ENCODE peak calls at places on chromosomes 13 and 19, in six cellular contexts. N is right lobe of liver, I is breast epithelium, V is endothelial cell of umbilical vein, Z is tibial nerve, C is testis. J is an unnamed sample.

GRCh38 chr13:109773276-109773675 is 13.1 kb downstream of the IRS2 start:
- DNase-seq in N (no peak), I (no peak), V (no peak), Z (no peak), C (peak), J (no peak)

GRCh38 chr19:35784401-35785086 is 9.2 kb downstream of the ARHGAP33 start:
- DNase-seq in N (no peak), I (no peak), V (no peak), Z (no peak), C (no peak), J (no peak)

GRCh38 chr13:83423361-83423760 is 458.9 kb downstream of the SLITRK1 start:
- DNase-seq in N (no peak), I (no peak), V (no peak), Z (no peak), C (no peak), J (no peak)

GRCh38 chr13:109672545-109672944 is 113.8 kb downstream of the IRS2 start:
- DNase-seq in N (no peak), I (no peak), V (no peak), Z (no peak), C (no peak), J (no peak)

GRCh38 chr19:15180451-15181390 is 20.1 kb downstream of the NOTCH3 start:
- DNase-seq in N (no peak), I (no peak), V (no peak), Z (no peak), C (peak), J (no peak)

GRCh38 chr19:2865334-2866221 is 1.6 kb upstream of the ZNF556 start:
- DNase-seq in N (no peak), I (no peak), V (no peak), Z (no peak), C (no peak), J (no peak)

GRCh38 chr19:41796362-41796761 is at the start of gene CEACAM3:
- DNase-seq in N (no peak), I (no peak), V (no peak), Z (no peak), C (no peak), J (no peak)

GRCh38 chr13:59533561-59534337 is 630.0 kb downstream of the DIAPH3 start:
- DNase-seq in N (no peak), I (no peak), V (peak), Z (no peak), C (no peak), J (no peak)

GRCh38 chr13:22936228-22936627 is 244.6 kb upstream of the SGCG start:
- DNase-seq in N (no peak), I (no peak), V (no peak), Z (no peak), C (no peak), J (no peak)

GRCh38 chr19:4866595-4867424 is 657 bp downstream of the PLIN3 start:
- DNase-seq in N (peak), I (peak), V (peak), Z (peak), C (peak), J (no peak)

GRCh38 chr19:10238172-10238783 is 7.1 kb upstream of the S1PR2 start:
- DNase-seq in N (peak), I (no peak), V (no peak), Z (no peak), C (no peak), J (no peak)

GRCh38 chr19:10009269-10009665 is 1.0 kb downstream of the COL5A3 start:
- DNase-seq in N (peak), I (peak), V (peak), Z (peak), C (peak), J (no peak)

GRCh38 chr13:55244991-55245644 is 1895.6 kb upstream of the PRR20A start:
- DNase-seq in N (no peak), I (no peak), V (no peak), Z (no peak), C (no peak), J (no peak)

GRCh38 chr19:13120817-13121216 is 2.8 kb downstream of the NACC1 start:
- DNase-seq in N (no peak), I (no peak), V (no peak), Z (no peak), C (no peak), J (no peak)

GRCh38 chr19:7851623-7852500 is 21.8 kb downstream of the EVI5L start:
- DNase-seq in N (no peak), I (no peak), V (no peak), Z (no peak), C (no peak), J (peak)

GRCh38 chr13:100532090-100532766 is 56.4 kb downstream of the GGACT start:
- DNase-seq in N (no peak), I (no peak), V (no peak), Z (no peak), C (no peak), J (no peak)

GRCh38 chr13:67736646-67737420 is 506.7 kb upstream of the PCDH9 start:
- DNase-seq in N (no peak), I (no peak), V (no peak), Z (no peak), C (peak), J (no peak)

GRCh38 chr13:72726721-72727416 is 560 bp downstream of the MZT1 start:
- DNase-seq in N (peak), I (no peak), V (no peak), Z (no peak), C (peak), J (peak)

GRCh38 chr19:17757125-17757524 is 5.8 kb downstream of the FCHO1 start:
- DNase-seq in N (peak), I (peak), V (peak), Z (no peak), C (peak), J (peak)

GRCh38 chr19:12880551-12881171 is 588 bp downstream of the DNASE2 start:
- DNase-seq in N (no peak), I (no peak), V (no peak), Z (no peak), C (peak), J (peak)

GRCh38 chr19:18588611-18589379 is at the start of gene REX1BD:
- DNase-seq in N (peak), I (peak), V (peak), Z (peak), C (peak), J (peak)

GRCh38 chr13:35469781-35470380 is 6.6 kb downstream of the MAB21L1 start:
- DNase-seq in N (no peak), I (no peak), V (no peak), Z (no peak), C (no peak), J (no peak)

DNA sequence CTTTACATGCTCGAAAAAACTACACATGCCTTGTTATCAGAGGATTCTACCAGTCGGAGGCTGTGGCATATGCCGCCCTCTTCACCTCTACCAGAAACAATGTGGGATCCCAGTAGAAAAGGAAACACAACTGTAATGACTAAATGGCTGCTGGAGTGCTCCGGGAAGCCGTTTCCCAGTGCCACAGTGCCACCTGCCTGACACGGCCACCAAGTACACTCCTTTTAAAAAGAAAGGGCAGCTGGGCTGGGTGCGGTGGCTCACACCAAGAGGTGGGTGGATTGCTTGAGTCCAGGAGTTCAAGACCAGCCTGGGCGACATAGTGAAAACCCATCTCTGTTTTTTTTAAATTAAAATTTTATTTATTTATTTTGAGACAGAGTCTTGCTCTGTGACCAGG is 67.3 kb downstream of the TRPM4 start:
- DNase-seq in N (peak), I (no peak), V (peak), Z (no peak), C (peak), J (no peak)
- TF ChIP-seq CTCF in N (peak), I (no peak), V (peak), Z (no peak), C (peak), J (peak)

GRCh38 chr13:97844151-97844550 is 109.3 kb upstream of the IPO5 start:
- DNase-seq in N (no peak), I (no peak), V (no peak), Z (no peak), C (no peak), J (no peak)
- H3K27ac ChIP-seq in N (no peak), I (no peak), V (no peak), Z (no peak), C (no peak), J (no peak)

GRCh38 chr13:64525687-64526086 is 2704.4 kb downstream of the PCDH9 start:
- DNase-seq in N (no peak), I (no peak), V (no peak), Z (no peak), C (no peak), J (no peak)

GRCh38 chr13:64534302-64534701 is 2695.8 kb downstream of the PCDH9 start:
- DNase-seq in N (no peak), I (no peak), V (no peak), Z (no peak), C (no peak), J (no peak)

GRCh38 chr13:64527561-64527960 is 2702.6 kb downstream of the PCDH9 start:
- DNase-seq in N (no peak), I (no peak), V (no peak), Z (no peak), C (no peak), J (no peak)

GRCh38 chr13:64531400-64531799 is 2698.7 kb downstream of the PCDH9 start:
- DNase-seq in N (no peak), I (no peak), V (no peak), Z (no peak), C (no peak), J (no peak)

DNA sequence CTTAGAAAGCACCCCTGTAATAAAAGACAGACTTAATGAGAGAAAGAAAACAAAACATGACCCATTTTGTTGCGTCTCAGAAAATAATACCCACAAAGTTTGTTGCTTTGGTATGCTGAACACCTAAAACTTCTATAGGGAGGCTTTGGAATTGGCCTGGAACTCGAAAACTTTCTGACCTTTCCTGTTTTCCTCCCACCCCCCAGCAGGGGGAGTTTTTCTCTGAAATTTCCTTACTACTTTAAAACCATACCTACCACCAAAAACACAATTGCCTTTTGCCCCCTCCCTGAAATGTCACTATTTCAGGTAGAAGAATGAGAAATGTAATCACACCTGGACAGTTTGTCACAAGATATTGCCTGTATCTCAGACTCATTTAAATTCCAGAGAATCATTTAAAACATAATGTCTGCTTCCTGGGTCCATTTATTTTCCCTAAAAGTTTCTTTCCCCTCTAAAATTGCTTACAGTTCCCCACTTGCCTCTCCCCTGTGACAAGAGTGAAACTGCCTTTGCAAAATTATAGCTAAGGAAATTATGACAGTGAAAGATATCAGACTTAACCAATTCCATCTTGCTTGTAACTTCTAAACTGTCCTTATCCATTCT is 2700.2 kb downstream of the PCDH9 start:
- DNase-seq in N (no peak), I (no peak), V (no peak), Z (no peak), C (no peak), J (no peak)
- TF ChIP-seq CTCF in N (peak), I (no peak), V (peak), Z (peak), C (peak), J (peak)

GRCh38 chr19:55472463-55472862 is 4.0 kb upstream of the ZNF628 start:
- DNase-seq in N (peak), I (no peak), V (no peak), Z (no peak), C (no peak), J (no peak)

GRCh38 chr19:55473201-55473600 is 3.2 kb upstream of the ZNF628 start:
- DNase-seq in N (peak), I (no peak), V (no peak), Z (no peak), C (no peak), J (no peak)

GRCh38 chr19:55476100-55476775 is at the start of gene ZNF628:
- DNase-seq in N (peak), I (peak), V (peak), Z (peak), C (peak), J (peak)

GRCh38 chr19:55473613-55474012 is 2.8 kb upstream of the ZNF628 start:
- DNase-seq in N (no peak), I (no peak), V (no peak), Z (no peak), C (no peak), J (no peak)

GRCh38 chr19:55474269-55475265 is 1.9 kb upstream of the ZNF628 start:
- DNase-seq in N (no peak), I (no peak), V (no peak), Z (no peak), C (no peak), J (no peak)
- H3K27ac ChIP-seq in N (no peak), I (peak), V (no peak), Z (peak), C (no peak), J (no peak)

J was measured in dorsolateral prefrontal cortex.